ENCODE peak calls at places on chromosomes 5 and 9, in nine cellular contexts. W is RKO; R is HS-5; Q is mammary epithelial cell; U is heart right ventricle; A is HTR-8/SVneo; C is activated CD4-positive, alpha-beta T cell treated with anti-CD3 and anti-CD28 coated beads, Interleukin-2, amount 50 U/mL, for 1 hour; B is right lobe of liver; H is gastrocnemius medialis. O is an unnamed sample.

GRCh38 chr5:74973694-74974093 is 78.7 kb downstream of the GCNT4 start:
- DNase-seq in B (no peak), R (no peak), C (no peak), U (no peak), H (no peak), A (no peak), W (no peak), Q (no peak), O (no peak)

GRCh38 chr9:130106860-130107848 is 53.4 kb downstream of the GPR107 start:
- DNase-seq in C (peak; percentile 90), W (peak; percentile 87), U (peak; percentile 75), Q (peak; percentile 52), H (peak; percentile 68), R (peak; percentile 39), B (peak; percentile 79), A (peak; percentile 70), O (peak; percentile 82)

GRCh38 chr5:123391009-123391408 is 32.2 kb downstream of the CEP120 start:
- DNase-seq in W (no peak), R (no peak), H (no peak), A (no peak), Q (no peak), B (no peak), C (no peak), U (no peak), O (no peak)

GRCh38 chr9:15430920-15431844 is 8.5 kb downstream of the SNAPC3 start:
- DNase-seq in R (no peak), W (no peak), H (no peak), Q (no peak), U (no peak), C (no peak), B (no peak), A (no peak), O (no peak)

GRCh38 chr9:81344366-81344765 is 345.0 kb downstream of the TLE1 start:
- DNase-seq in A (no peak), C (no peak), B (no peak), U (no peak), H (no peak), R (no peak), Q (no peak), W (no peak), O (no peak)

GRCh38 chr5:10987881-10988504 is 227.0 kb upstream of the DAP start:
- DNase-seq in H (no peak), W (peak; percentile 12), R (no peak), Q (peak; percentile 19), C (peak; percentile 58), B (peak; percentile 64), U (peak; percentile 75), A (peak; percentile 67), O (peak; percentile 71)

GRCh38 chr5:84430863-84431663 is 46.4 kb upstream of the EDIL3 start:
- DNase-seq in H (no peak), R (no peak), W (no peak), C (no peak), A (no peak), Q (peak; percentile 60), B (no peak), U (no peak), O (peak; percentile 26)

GRCh38 chr5:73938280-73938937 is 312.4 kb downstream of the ARHGEF28 start:
- DNase-seq in A (peak; percentile 81), H (no peak), Q (peak; percentile 89), W (peak; percentile 46), U (no peak), B (no peak), C (no peak), R (peak; percentile 94), O (peak; percentile 95)

GRCh38 chr5:139660105-139660915 is 12.2 kb downstream of the CXXC5 start:
- DNase-seq in W (no peak), A (peak; percentile 59), R (no peak), Q (peak; percentile 76), H (peak; percentile 96), B (peak; percentile 80), U (peak; percentile 78), C (no peak), O (peak; percentile 88)

GRCh38 chr9:33249087-33249657 is 9.2 kb downstream of the SPINK4 start:
- DNase-seq in R (no peak), B (no peak), A (no peak), C (no peak), U (no peak), Q (no peak), W (no peak), H (no peak), O (peak; percentile 50)

GRCh38 chr5:29982446-29982845 is 1211.0 kb upstream of the CDH6 start:
- DNase-seq in H (no peak), U (no peak), W (no peak), Q (no peak), B (no peak), C (no peak), A (no peak), R (no peak), O (no peak)

GRCh38 chr5:37495210-37495609 is 116.1 kb downstream of the WDR70 start:
- DNase-seq in Q (peak; percentile 14), C (no peak), W (no peak), U (no peak), B (no peak), A (no peak), R (peak; percentile 31), H (no peak), O (peak; percentile 25)

GRCh38 chr5:84437673-84438315 is 53.1 kb upstream of the EDIL3 start:
- DNase-seq in H (no peak), R (peak; percentile 88), A (peak; percentile 31), B (no peak), Q (peak; percentile 81), C (no peak), W (peak; percentile 64), U (no peak), O (peak; percentile 87)

GRCh38 chr5:125575561-125576504 is 829.4 kb upstream of the ZNF608 start:
- DNase-seq in R (no peak), U (no peak), Q (no peak), H (no peak), W (no peak), A (no peak), B (no peak), C (no peak), O (peak; percentile 36)

GRCh38 chr5:89276566-89277305 is 393.8 kb upstream of the MEF2C start:
- DNase-seq in W (peak; percentile 12), U (no peak), R (peak; percentile 63), H (no peak), Q (peak; percentile 83), B (no peak), A (no peak), C (no peak), O (peak; percentile 42)

GRCh38 chr9:33425128-33425533 is 22.3 kb downstream of the AQP3 start:
- DNase-seq in W (no peak), U (no peak), C (no peak), H (no peak), B (no peak), R (no peak), A (no peak), Q (no peak), O (no peak)

GRCh38 chr5:176319827-176320554 is 41.6 kb downstream of the KIAA1191 start:
- DNase-seq in H (no peak), W (peak; percentile 44), A (no peak), Q (no peak), B (no peak), U (no peak), R (no peak), C (no peak), O (no peak)

GRCh38 chr9:98795970-98796363 is 388 bp downstream of the ANKS6 start:
- DNase-seq in H (no peak), Q (no peak), U (peak; percentile 28), A (no peak), B (peak; percentile 43), R (no peak), C (no peak), W (no peak), O (peak; percentile 48)

GRCh38 chr5:41503860-41504259 is 6.5 kb downstream of the PLCXD3 start:
- DNase-seq in C (no peak), A (no peak), H (no peak), W (no peak), R (no peak), Q (no peak), B (no peak), U (no peak), O (no peak)

GRCh38 chr5:14109041-14109747 is 33.9 kb upstream of the TRIO start:
- DNase-seq in W (peak; percentile 22), H (peak; percentile 23), C (no peak), B (no peak), R (peak; percentile 86), U (no peak), Q (peak; percentile 85), A (no peak), O (peak; percentile 74)

GRCh38 chr5:9712506-9713285 is 82.5 kb upstream of the TAS2R1 start:
- DNase-seq in C (no peak), W (no peak), B (no peak), U (no peak), Q (peak; percentile 60), H (no peak), R (peak; percentile 92), A (peak; percentile 59), O (no peak)

GRCh38 chr9:11874414-11874813 is 818.8 kb upstream of the TYRP1 start:
- DNase-seq in B (no peak), R (no peak), A (no peak), Q (no peak), C (no peak), W (no peak), U (no peak), H (no peak), O (no peak)

GRCh38 chr9:108002296-108003056 is 512.9 kb upstream of the KLF4 start:
- DNase-seq in Q (no peak), W (no peak), A (no peak), C (no peak), B (no peak), U (no peak), R (no peak), H (no peak), O (no peak)

GRCh38 chr9:88574993-88575392 is 40.0 kb downstream of the NXNL2 start:
- DNase-seq in R (no peak), B (no peak), A (no peak), W (no peak), Q (peak; percentile 26), U (no peak), H (no peak), C (no peak), O (peak; percentile 37)

GRCh38 chr5:91357012-91357634 is 26.0 kb downstream of the ARRDC3 start:
- DNase-seq in W (no peak), U (no peak), Q (no peak), B (peak; percentile 54), R (no peak), C (no peak), H (peak; percentile 36), A (no peak), O (no peak)

GRCh38 chr9:111965566-111966019 is 69.0 kb downstream of the UGCG start:
- DNase-seq in H (no peak), U (no peak), C (no peak), A (peak; percentile 51), Q (peak; percentile 99), B (no peak), W (peak; percentile 90), R (peak; percentile 97), O (peak; percentile 96)

O was measured in Daoy.